ENCODE peak calls at places on chromosomes 6 and 20, in ten cellular contexts. One of them, this sample, is unnamed.

GRCh38 chr20:38434310-38434741 is 802 bp downstream of the SNHG17 start:
- DNase-seq in H4: no peak
- DNase-seq in upper lobe of right lung: no peak
- DNase-seq in amniotic stem cell: peak
- DNase-seq in cardiac septum: no peak
- DNase-seq in HT1080: no peak
- DNase-seq in BE2C: no peak
- DNase-seq in DMS 273 treated with DMSO at 0.1 percent for 48 hours: no peak
- DNase-seq in GM03348: no peak
- DNase-seq in A549: peak
- DNase-seq in this sample: no peak

GRCh38 chr20:53656653-53657288 is 63.1 kb upstream of the ZNF217 start:
- DNase-seq in amniotic stem cell: no peak
- DNase-seq in HT1080: no peak
- DNase-seq in GM03348: peak
- DNase-seq in DMS 273 treated with DMSO at 0.1 percent for 48 hours: no peak
- DNase-seq in upper lobe of right lung: no peak
- DNase-seq in A549: no peak
- DNase-seq in BE2C: no peak
- DNase-seq in H4: peak
- DNase-seq in cardiac septum: no peak
- DNase-seq in this sample: no peak

GRCh38 chr20:5991623-5992441 is 41.4 kb downstream of the MCM8 start:
- DNase-seq in amniotic stem cell: no peak
- DNase-seq in H4: no peak
- DNase-seq in GM03348: peak
- DNase-seq in A549: peak
- DNase-seq in DMS 273 treated with DMSO at 0.1 percent for 48 hours: no peak
- DNase-seq in cardiac septum: no peak
- DNase-seq in BE2C: no peak
- DNase-seq in upper lobe of right lung: no peak
- DNase-seq in HT1080: no peak
- DNase-seq in this sample: no peak

GRCh38 chr6:26216886-26217713 is 129.9 kb downstream of the HFE start:
- DNase-seq in DMS 273 treated with DMSO at 0.1 percent for 48 hours: peak
- DNase-seq in GM03348: peak
- DNase-seq in H4: peak
- DNase-seq in cardiac septum: peak
- DNase-seq in A549: no peak
- DNase-seq in BE2C: peak
- DNase-seq in HT1080: no peak
- DNase-seq in amniotic stem cell: peak
- DNase-seq in upper lobe of right lung: peak
- DNase-seq in this sample: no peak

GRCh38 chr20:23362392-23363256 is 642 bp downstream of the GZF1 start:
- DNase-seq in amniotic stem cell: peak
- DNase-seq in DMS 273 treated with DMSO at 0.1 percent for 48 hours: no peak
- DNase-seq in HT1080: peak
- DNase-seq in A549: no peak
- DNase-seq in GM03348: no peak
- DNase-seq in H4: peak
- DNase-seq in cardiac septum: no peak
- DNase-seq in BE2C: peak
- DNase-seq in upper lobe of right lung: peak
- DNase-seq in this sample: no peak

GRCh38 chr6:50361641-50362331 is 312.1 kb upstream of the DEFB112 start:
- DNase-seq in H4: no peak
- DNase-seq in A549: no peak
- DNase-seq in GM03348: no peak
- DNase-seq in BE2C: no peak
- DNase-seq in HT1080: peak
- DNase-seq in upper lobe of right lung: no peak
- DNase-seq in amniotic stem cell: no peak
- DNase-seq in DMS 273 treated with DMSO at 0.1 percent for 48 hours: no peak
- DNase-seq in cardiac septum: no peak
- DNase-seq in this sample: no peak

GRCh38 chr20:51542894-51543788 is 622 bp upstream of the NFATC2 start:
- DNase-seq in DMS 273 treated with DMSO at 0.1 percent for 48 hours: no peak
- DNase-seq in amniotic stem cell: no peak
- DNase-seq in GM03348: no peak
- DNase-seq in BE2C: no peak
- DNase-seq in A549: no peak
- DNase-seq in upper lobe of right lung: no peak
- DNase-seq in HT1080: no peak
- DNase-seq in H4: no peak
- DNase-seq in cardiac septum: no peak
- DNase-seq in this sample: no peak

GRCh38 chr6:3209114-3210023 is 18.1 kb downstream of the TUBB2B start:
- DNase-seq in GM03348: peak
- DNase-seq in HT1080: peak
- DNase-seq in amniotic stem cell: peak
- DNase-seq in DMS 273 treated with DMSO at 0.1 percent for 48 hours: no peak
- DNase-seq in H4: peak
- DNase-seq in A549: peak
- DNase-seq in upper lobe of right lung: no peak
- DNase-seq in cardiac septum: no peak
- DNase-seq in BE2C: peak
- DNase-seq in this sample: peak

GRCh38 chr6:147660334-147661311 is 152.1 kb downstream of the SAMD5 start:
- DNase-seq in BE2C: no peak
- DNase-seq in DMS 273 treated with DMSO at 0.1 percent for 48 hours: no peak
- DNase-seq in cardiac septum: no peak
- DNase-seq in GM03348: no peak
- DNase-seq in A549: no peak
- DNase-seq in H4: no peak
- DNase-seq in upper lobe of right lung: no peak
- DNase-seq in HT1080: peak
- DNase-seq in amniotic stem cell: no peak
- DNase-seq in this sample: no peak

GRCh38 chr6:167455371-167455770 is 130.5 kb downstream of the TTLL2 start:
- DNase-seq in amniotic stem cell: no peak
- DNase-seq in cardiac septum: no peak
- DNase-seq in A549: no peak
- DNase-seq in HT1080: no peak
- DNase-seq in DMS 273 treated with DMSO at 0.1 percent for 48 hours: no peak
- DNase-seq in GM03348: no peak
- DNase-seq in upper lobe of right lung: no peak
- DNase-seq in H4: no peak
- DNase-seq in BE2C: no peak
- DNase-seq in this sample: no peak

This sample was measured in GM12864.